ENCODE peak calls at places on chromosome 10, in seven cellular contexts. K, J, W, L, R, G and E are unnamed samples.

GRCh38 chr10:3781458-3782098 is 3.4 kb downstream of the KLF6 start:
- DNase-seq in K (peak; percentile 86), J (no peak), W (no peak), L (peak; percentile 38), R (no peak), G (no peak), E (peak; percentile 27)

GRCh38 chr10:44352316-44353127 is 32.4 kb downstream of the CXCL12 start:
- DNase-seq in K (peak; percentile 75), J (no peak), W (no peak), L (no peak), R (no peak), G (no peak), E (no peak)

GRCh38 chr10:5523796-5524574 is 776 bp upstream of the CALML3 start:
- DNase-seq in K (peak; percentile 50), J (no peak), W (no peak), L (no peak), R (no peak), G (no peak), E (no peak)

GRCh38 chr10:35546824-35547225 is 58.3 kb upstream of the GJD4 start:
- DNase-seq in K (no peak), J (no peak), W (no peak), L (no peak), R (no peak), G (peak; percentile 13), E (no peak)

GRCh38 chr10:17119845-17120244 is 9.8 kb downstream of the CUBN start:
- DNase-seq in K (no peak), J (no peak), W (no peak), L (no peak), R (no peak), G (no peak), E (no peak)

GRCh38 chr10:23694921-23695824 is 256.3 kb downstream of the OTUD1 start:
- DNase-seq in K (no peak), J (no peak), W (no peak), L (no peak), R (peak; percentile 60), G (no peak), E (no peak)

GRCh38 chr10:9709849-9710248 is 1307.8 kb upstream of the CELF2 start:
- DNase-seq in K (no peak), J (no peak), W (no peak), L (no peak), R (no peak), G (no peak), E (no peak)

GRCh38 chr10:30114401-30114800 is 55.0 kb upstream of the JCAD start:
- DNase-seq in K (no peak), J (no peak), W (no peak), L (no peak), R (no peak), G (no peak), E (no peak)

GRCh38 chr10:28219241-28219640 is 83.6 kb downstream of the MPP7 start:
- DNase-seq in K (no peak), J (no peak), W (no peak), L (no peak), R (no peak), G (no peak), E (no peak)

GRCh38 chr10:114821293-114821914 is at the start of gene FHIP2A:
- DNase-seq in K (peak; percentile 93), J (peak; percentile 76), W (peak; percentile 45), L (peak; percentile 79), R (peak; percentile 87), G (peak; percentile 88), E (peak; percentile 88)

GRCh38 chr10:92047215-92047614 is 123.6 kb downstream of the BTAF1 start:
- DNase-seq in K (no peak), J (no peak), W (no peak), L (no peak), R (no peak), G (no peak), E (no peak)

GRCh38 chr10:62772186-62772950 is 32.2 kb upstream of the ADO start:
- DNase-seq in K (no peak), J (no peak), W (no peak), L (no peak), R (no peak), G (no peak), E (no peak)

GRCh38 chr10:124293641-124294449 is 124.9 kb downstream of the OAT start:
- DNase-seq in K (no peak), J (no peak), W (no peak), L (no peak), R (no peak), G (no peak), E (no peak)

GRCh38 chr10:131017566-131018285 is 293.8 kb downstream of the TCERG1L start:
- DNase-seq in K (no peak), J (no peak), W (no peak), L (no peak), R (no peak), G (no peak), E (no peak)